ENCODE peak calls at places on chromosomes 13 and 19, in five cellular contexts. F is tibial nerve, S is upper lobe of left lung, X is A673, Q is HFF-Myc. G is an unnamed sample.

GRCh38 chr19:22526661-22527272 is 104.6 kb upstream of the ZNF98 start:
- DNase-seq in F (no peak), S (no peak), X (no peak), Q (no peak), G (no peak)

GRCh38 chr13:113935081-113935511 is 38.8 kb downstream of the C13orf46 start:
- DNase-seq in F (no peak), S (no peak), X (no peak), Q (no peak), G (no peak)

GRCh38 chr19:32047788-32048187 is 297.6 kb upstream of the ZNF507 start:
- DNase-seq in F (no peak), S (no peak), X (no peak), Q (no peak), G (no peak)

GRCh38 chr13:51584731-51585191 is 499 bp downstream of the WDFY2 start:
- DNase-seq in F (peak; percentile 28), S (peak; percentile 92), X (peak; percentile 73), Q (no peak), G (peak; percentile 74)

GRCh38 chr19:40322951-40323615 is 25.1 kb downstream of the C19orf47 start:
- DNase-seq in F (no peak), S (no peak), X (peak; percentile 79), Q (no peak), G (no peak)

GRCh38 chr13:46666727-46667456 is 113.9 kb downstream of the LRCH1 start:
- DNase-seq in F (no peak), S (no peak), X (peak; percentile 98), Q (no peak), G (no peak)

GRCh38 chr19:2097330-2098327 is 914 bp downstream of the IZUMO4 start:
- DNase-seq in F (no peak), S (peak; percentile 84), X (no peak), Q (no peak), G (no peak)

GRCh38 chr13:76965759-76966421 is 17.6 kb downstream of the ACOD1 start:
- DNase-seq in F (peak; percentile 66), S (no peak), X (peak; percentile 54), Q (peak; percentile 62), G (no peak)

GRCh38 chr19:5434970-5435641 is 20.1 kb upstream of the ZNRF4 start:
- DNase-seq in F (no peak), S (no peak), X (peak; percentile 45), Q (peak; percentile 48), G (no peak)

GRCh38 chr13:26872444-26873173 is 112.0 kb upstream of the GPR12 start:
- DNase-seq in F (no peak), S (no peak), X (peak; percentile 58), Q (peak; percentile 10), G (no peak)

GRCh38 chr19:6739390-6739883 is at the start of gene TRIP10:
- DNase-seq in F (peak; percentile 86), S (peak; percentile 96), X (peak; percentile 90), Q (no peak), G (no peak)

GRCh38 chr13:52659340-52659739 is 6.7 kb downstream of the SUGT1 start:
- DNase-seq in F (no peak), S (no peak), X (no peak), Q (no peak), G (no peak)

GRCh38 chr19:56596676-56597075 is 1.6 kb downstream of the ZNF71 start:
- DNase-seq in F (no peak), S (no peak), X (no peak), Q (no peak), G (no peak)

GRCh38 chr13:98490866-98491265 is 86.0 kb downstream of the STK24 start:
- DNase-seq in F (no peak), S (no peak), X (no peak), Q (no peak), G (no peak)

GRCh38 chr19:6132482-6132881 is 3.0 kb upstream of the ACSBG2 start:
- DNase-seq in F (no peak), S (no peak), X (no peak), Q (no peak), G (no peak)

GRCh38 chr13:40470665-40471064 is 195.8 kb downstream of the FOXO1 start:
- DNase-seq in F (peak; percentile 69), S (no peak), X (no peak), Q (no peak), G (no peak)

DNA sequence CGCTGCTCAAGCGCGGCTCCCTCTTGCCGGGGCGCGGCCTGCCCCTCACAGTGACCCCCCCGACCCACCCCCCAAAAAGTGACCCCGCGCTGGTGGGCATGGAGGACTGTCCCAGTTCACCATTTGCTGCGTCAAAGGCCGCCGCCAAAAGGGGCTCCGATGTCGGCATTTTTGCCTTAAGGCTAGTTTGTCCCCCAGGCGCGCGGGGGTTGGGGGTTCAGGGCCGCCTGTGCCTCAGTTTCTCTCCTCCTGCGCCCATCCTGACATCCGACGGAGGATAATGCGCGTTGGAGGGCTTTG is 17.1 kb downstream of the NFIX start:
- DNase-seq in F (no peak), S (no peak), X (no peak), Q (no peak), G (no peak)
- TF ChIP-seq CTCF in F (no peak), S (no peak), X (no peak), Q (no peak), G (no peak)

GRCh38 chr13:21475115-21475514 is 16.0 kb upstream of the ZDHHC20 start:
- DNase-seq in F (no peak), S (no peak), X (no peak), Q (no peak), G (no peak)

GRCh38 chr13:21481359-21481758 is 22.3 kb upstream of the ZDHHC20 start:
- DNase-seq in F (no peak), S (no peak), X (no peak), Q (no peak), G (no peak)

GRCh38 chr13:21478881-21479808 is 20.0 kb upstream of the ZDHHC20 start:
- DNase-seq in F (peak; percentile 59), S (no peak), X (peak; percentile 89), Q (peak; percentile 64), G (no peak)

DNA sequence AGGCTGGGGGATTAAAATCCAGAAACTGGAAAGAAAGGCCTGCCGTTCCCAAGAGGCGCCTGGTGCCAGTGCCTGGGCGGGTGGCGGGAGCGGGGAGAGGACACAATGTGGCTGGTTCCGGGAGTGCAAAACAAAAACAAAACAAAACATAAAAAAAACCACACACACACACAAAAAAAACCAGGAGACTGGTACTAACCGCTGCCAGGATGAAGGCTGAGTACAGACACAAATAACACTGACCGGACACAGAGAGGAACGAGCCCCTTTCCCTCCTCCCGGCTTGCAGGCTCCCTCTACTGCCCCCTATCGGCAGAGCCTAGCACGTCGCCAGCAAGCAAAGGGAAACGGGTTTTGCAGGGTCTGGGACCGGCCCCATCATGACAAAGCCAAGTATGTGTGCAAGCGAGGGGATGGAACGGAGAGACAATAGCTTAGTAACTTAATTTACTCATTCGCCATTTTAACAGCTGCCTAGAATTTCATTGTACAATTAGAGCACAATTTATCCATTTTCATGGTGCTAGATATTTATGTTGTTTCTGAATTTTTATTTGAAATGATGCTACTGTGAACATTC is 17.9 kb upstream of the ZDHHC20 start:
- DNase-seq in F (peak; percentile 82), S (peak; percentile 80), X (peak; percentile 93), Q (peak; percentile 70), G (peak; percentile 85)
- TF ChIP-seq CTCF in F (peak; percentile 90), S (peak; percentile 90), X (peak; percentile 99), Q (peak; percentile 99), G (peak; percentile 98)

GRCh38 chr19:33436360-33437345 is 63.1 kb downstream of the CEBPG start:
- DNase-seq in F (no peak), S (no peak), X (no peak), Q (no peak), G (no peak)

GRCh38 chr19:33437351-33438015 is 64.0 kb downstream of the CEBPG start:
- DNase-seq in F (no peak), S (no peak), X (no peak), Q (no peak), G (no peak)

GRCh38 chr19:33438987-33439781 is 65.7 kb downstream of the CEBPG start:
- DNase-seq in F (no peak), S (no peak), X (no peak), Q (no peak), G (no peak)

GRCh38 chr19:33440241-33440640 is 66.7 kb downstream of the CEBPG start:
- DNase-seq in F (no peak), S (no peak), X (no peak), Q (no peak), G (no peak)

DNA sequence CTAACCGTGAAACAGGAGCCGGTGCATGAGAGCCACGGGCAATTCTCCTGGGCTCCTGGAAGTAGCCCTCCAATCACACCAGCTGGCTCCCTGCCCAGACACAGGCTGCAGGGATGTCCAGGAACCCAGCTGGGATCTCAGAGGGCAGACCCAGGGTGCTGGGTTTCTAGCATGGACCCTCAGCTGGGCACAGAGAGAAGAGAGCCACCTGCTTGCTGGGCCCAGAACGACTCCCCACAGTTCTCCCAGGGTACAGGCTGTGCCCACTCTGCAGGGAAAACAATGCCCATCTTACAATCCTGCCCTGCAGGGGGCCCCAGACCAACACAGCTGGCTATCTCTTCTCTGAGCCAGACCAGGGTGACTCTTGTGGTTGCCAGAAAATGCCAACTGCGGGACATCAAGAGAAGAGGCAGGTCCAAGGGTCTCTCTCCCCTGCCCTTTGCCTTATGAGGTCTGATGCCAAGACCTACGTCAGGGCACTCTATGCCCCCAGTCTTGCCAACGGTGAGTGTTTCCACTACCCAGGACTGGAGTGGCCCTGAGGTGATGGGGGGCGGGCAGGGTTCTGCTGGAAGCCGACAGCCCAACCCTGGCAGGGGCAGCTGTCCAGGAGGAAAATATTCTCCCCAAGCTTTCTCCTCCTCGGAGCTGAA is 64.6 kb downstream of the CEBPG start:
- DNase-seq in F (no peak), S (no peak), X (no peak), Q (no peak), G (no peak)
- TF ChIP-seq CTCF in F (no peak), S (no peak), X (no peak), Q (no peak), G (no peak)

GRCh38 chr19:53365134-53365898 is at the start of gene ZNF525:
- DNase-seq in F (peak; percentile 82), S (peak; percentile 100), X (peak; percentile 90), Q (peak; percentile 3), G (peak; percentile 95)
- TF ChIP-seq CTCF in F (peak; percentile 35), S (no peak), X (no peak), Q (no peak), G (peak; percentile 61)

DNA sequence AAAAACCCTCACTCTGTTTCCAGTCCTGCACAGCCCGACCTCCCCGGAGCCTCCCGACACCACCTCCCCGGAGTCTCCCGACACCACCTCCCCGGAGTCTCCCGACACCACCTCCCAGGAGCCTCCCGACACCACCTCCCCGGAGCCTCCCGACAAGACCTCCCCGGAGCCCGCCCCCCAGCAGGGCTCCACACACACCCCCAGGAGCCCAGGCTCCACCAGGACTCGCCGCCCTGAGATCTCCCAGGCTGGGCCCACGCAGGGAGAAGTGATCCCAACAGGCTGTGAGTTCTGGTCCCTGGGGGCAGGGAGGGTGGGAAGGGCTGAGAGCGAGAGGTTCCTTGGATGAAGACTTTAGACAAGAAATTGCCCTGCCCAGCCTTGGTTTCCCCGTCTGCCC is 5.4 kb downstream of the MADCAM1 start:
- DNase-seq in F (no peak), S (no peak), X (no peak), Q (no peak), G (no peak)
- TF ChIP-seq CTCF in F (no peak), S (no peak), X (no peak), Q (no peak), G (no peak)

GRCh38 chr13:96003304-96003703 is 49.9 kb downstream of the UGGT2 start:
- DNase-seq in F (no peak), S (no peak), X (peak; percentile 4), Q (no peak), G (no peak)
- TF ChIP-seq CTCF in F (no peak), S (no peak), X (no peak), Q (no peak), G (peak; percentile 16)